ENCODE peak calls at places on chromosomes 5 and 9, in eight cellular contexts. N, Y, P, O, J, Z, M and T are unnamed samples.

GRCh38 chr5:100792781-100793180 is 110.3 kb downstream of the ST8SIA4 start:
- DNase-seq in J (no peak), O (no peak), Z (no peak), Y (no peak), M (no peak), P (no peak), N (no peak), T (no peak)

GRCh38 chr9:37392272-37392671 is 30.2 kb upstream of the GRHPR start:
- DNase-seq in O (no peak), P (no peak), N (no peak), M (no peak), Y (no peak), Z (no peak), J (no peak), T (no peak)

GRCh38 chr9:134381671-134382505 is 55.6 kb downstream of the RXRA start:
- DNase-seq in P (no peak), Z (no peak), Y (no peak), O (no peak), N (no peak), J (no peak), M (peak; percentile 24), T (no peak)

GRCh38 chr5:126805108-126805507 is 28.2 kb downstream of the LMNB1 start:
- DNase-seq in N (no peak), P (peak; percentile 68), O (no peak), Z (peak; percentile 71), J (peak; percentile 59), Y (peak; percentile 78), M (peak; percentile 65), T (peak; percentile 81)

GRCh38 chr5:89769975-89770374 is 639.6 kb downstream of the CETN3 start:
- DNase-seq in Y (peak; percentile 8), N (no peak), Z (peak; percentile 4), O (no peak), P (peak; percentile 18), M (peak; percentile 41), J (peak; percentile 1), T (peak; percentile 25)

GRCh38 chr5:155953335-155953734 is 373.6 kb upstream of the SGCD start:
- DNase-seq in P (no peak), O (no peak), J (peak; percentile 72), Z (no peak), Y (peak; percentile 48), M (no peak), N (no peak), T (no peak)

GRCh38 chr9:103942171-103942570 is 151.9 kb upstream of the SMC2 start:
- DNase-seq in O (no peak), J (no peak), Y (no peak), M (no peak), N (no peak), P (no peak), Z (no peak), T (no peak)

GRCh38 chr5:14056039-14056438 is 87.1 kb upstream of the TRIO start:
- DNase-seq in P (no peak), J (no peak), M (no peak), Z (no peak), N (no peak), O (no peak), Y (no peak), T (no peak)

GRCh38 chr9:36191290-36191645 is 547 bp downstream of the CLTA start:
- DNase-seq in J (no peak), M (peak; percentile 41), Y (peak; percentile 40), N (peak; percentile 17), P (no peak), O (no peak), Z (peak; percentile 22), T (peak; percentile 28)

GRCh38 chr9:137303893-137304382 is 1.9 kb upstream of the NRARP start:
- DNase-seq in Z (no peak), N (no peak), J (no peak), O (peak; percentile 23), P (no peak), M (no peak), Y (no peak), T (no peak)

GRCh38 chr9:121294181-121294743 is 26.3 kb downstream of the GSN start:
- DNase-seq in P (no peak), J (no peak), M (no peak), N (no peak), O (peak; percentile 40), Y (no peak), Z (no peak), T (peak; percentile 13)

GRCh38 chr5:123155511-123155923 is 66.5 kb downstream of the PRDM6 start:
- DNase-seq in P (no peak), Y (no peak), J (no peak), N (no peak), Z (peak; percentile 95), O (no peak), M (no peak), T (no peak)

GRCh38 chr5:123156577-123157296 is 67.7 kb downstream of the PRDM6 start:
- DNase-seq in N (no peak), O (no peak), P (peak; percentile 91), M (peak; percentile 74), J (peak; percentile 90), Z (peak; percentile 98), Y (peak; percentile 68), T (peak; percentile 84)

GRCh38 chr5:123154857-123155467 is 65.9 kb downstream of the PRDM6 start:
- DNase-seq in N (no peak), Y (no peak), O (no peak), J (no peak), Z (peak; percentile 73), M (peak; percentile 13), P (no peak), T (peak; percentile 57)

GRCh38 chr5:123163225-123163876 is 74.3 kb downstream of the PRDM6 start:
- DNase-seq in Z (no peak), P (no peak), N (no peak), Y (no peak), J (no peak), O (no peak), M (no peak), T (no peak)

DNA sequence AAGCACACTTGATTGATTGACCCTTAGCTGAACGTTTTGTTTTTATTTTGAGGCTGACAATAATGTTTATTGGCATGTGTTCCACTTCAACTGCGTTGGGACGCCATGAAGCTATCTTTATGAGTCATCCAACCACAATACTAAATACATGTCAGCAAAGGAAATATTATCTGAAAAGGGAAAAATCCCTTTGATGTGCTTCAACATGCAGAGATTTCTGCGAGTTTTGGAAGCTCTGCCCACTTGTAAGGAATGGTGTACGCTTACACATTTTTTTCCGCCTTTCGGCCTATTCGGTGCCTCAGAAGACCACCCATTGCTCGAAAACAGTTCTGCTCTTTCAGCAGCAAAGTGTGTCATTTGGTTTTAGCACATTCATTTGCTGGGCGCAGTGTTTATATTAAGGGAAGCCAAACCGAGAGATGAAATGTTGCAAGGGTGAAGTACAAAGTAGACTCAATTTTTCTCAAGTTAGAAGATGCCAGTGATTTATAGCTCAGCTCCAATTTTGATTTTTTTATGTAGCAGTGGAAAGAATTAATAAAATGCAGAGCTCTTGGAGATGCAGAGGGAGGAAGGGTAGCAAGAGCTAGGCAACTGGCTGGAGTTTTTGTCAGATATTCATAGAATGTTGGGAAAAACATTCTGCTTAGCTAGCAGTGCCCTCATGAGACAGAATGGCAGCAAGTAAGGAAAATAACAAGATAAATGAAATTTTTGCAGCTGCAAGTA is 68.9 kb downstream of the PRDM6 start:
- DNase-seq in Z (peak; percentile 98), Y (peak; percentile 69), J (peak; percentile 83), O (no peak), P (peak; percentile 89), N (no peak), M (peak; percentile 61), T (peak; percentile 91)
- TF ChIP-seq CTCF in Z (peak; percentile 35), Y (peak; percentile 64), J (peak; percentile 48), O (peak; percentile 29), P (peak; percentile 40), N (no peak), M (peak; percentile 33), T (peak; percentile 47)

GRCh38 chr9:132411091-132411508 is 1.1 kb downstream of the CFAP77 start:
- DNase-seq in J (peak; percentile 7), Y (peak; percentile 3), O (no peak), P (no peak), N (no peak), Z (peak; percentile 17), M (peak; percentile 37), T (peak; percentile 10)

GRCh38 chr9:132412089-132412488 is 2.1 kb downstream of the CFAP77 start:
- DNase-seq in M (peak; percentile 21), J (no peak), Y (no peak), N (no peak), P (no peak), Z (peak; percentile 8), O (no peak), T (no peak)

GRCh38 chr9:132408521-132408920 is 1.5 kb upstream of the CFAP77 start:
- DNase-seq in J (no peak), M (peak; percentile 21), P (no peak), Y (no peak), Z (no peak), N (no peak), O (peak; percentile 76), T (no peak)

GRCh38 chr9:132410642-132411041 is 631 bp downstream of the CFAP77 start:
- DNase-seq in Z (no peak), J (no peak), Y (no peak), M (no peak), N (no peak), P (no peak), O (no peak), T (no peak)

GRCh38 chr9:132409828-132410528 is at the start of gene CFAP77:
- DNase-seq in Z (peak; percentile 55), O (peak; percentile 27), N (no peak), M (peak; percentile 73), J (peak; percentile 39), P (no peak), Y (peak; percentile 43), T (peak; percentile 47)
- H3K4me3 ChIP-seq in Z (peak within 1 kb of the TSS; percentile 16), O (peak within 1 kb of the TSS; percentile 54), N (peak within 1 kb of the TSS; percentile 54), M (peak within 1 kb of the TSS; percentile 42), J (peak within 1 kb of the TSS; percentile 44), P (peak within 1 kb of the TSS; percentile 51), Y (peak within 1 kb of the TSS; percentile 48), T (peak within 1 kb of the TSS; percentile 59)

GRCh38 chr5:35436441-35437057 is 181.1 kb upstream of the SPEF2 start:
- DNase-seq in Z (peak; percentile 39), J (peak; percentile 22), P (peak; percentile 1), N (no peak), O (no peak), Y (peak; percentile 38), M (peak; percentile 53), T (peak; percentile 42)
- TF ChIP-seq CTCF in Z (peak; percentile 50), J (peak; percentile 49), P (peak; percentile 39), N (peak; percentile 27), O (peak; percentile 53), Y (peak; percentile 69), M (peak; percentile 62), T (peak; percentile 63)

GRCh38 chr5:87877023-87877422 is 391.6 kb downstream of the TMEM161B start:
- DNase-seq in J (no peak), Z (no peak), N (no peak), M (no peak), O (no peak), P (no peak), Y (no peak), T (no peak)

GRCh38 chr5:87877495-87877894 is 391.1 kb downstream of the TMEM161B start:
- DNase-seq in N (no peak), P (no peak), Z (no peak), M (no peak), J (no peak), O (no peak), Y (no peak), T (no peak)

GRCh38 chr5:87872986-87873385 is 395.7 kb downstream of the TMEM161B start:
- DNase-seq in J (no peak), O (no peak), P (no peak), Y (no peak), N (no peak), M (no peak), Z (no peak), T (no peak)

DNA sequence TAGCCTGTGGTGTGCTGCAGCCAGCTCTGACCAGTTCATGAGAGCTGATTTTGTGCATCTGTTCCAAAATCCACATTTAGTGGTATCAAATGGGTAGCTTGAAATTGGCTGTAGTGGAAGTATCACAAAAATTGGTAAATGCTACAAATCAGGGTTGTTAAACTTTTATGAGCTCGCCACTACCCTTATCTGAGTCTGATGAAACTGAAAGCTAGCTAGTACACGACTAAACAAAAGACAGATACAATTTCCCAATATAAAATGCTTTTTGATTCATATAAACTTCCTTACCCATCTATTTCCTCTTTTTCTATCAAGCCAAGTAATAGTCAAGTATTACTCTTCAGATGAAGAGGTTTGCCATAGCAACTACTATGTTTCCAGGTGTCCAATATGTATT is 392.0 kb downstream of the TMEM161B start:
- DNase-seq in Y (no peak), M (no peak), O (no peak), N (no peak), P (no peak), J (no peak), Z (no peak), T (no peak)
- H3K4me3 ChIP-seq in Y (no peak overlapping the region), M (no peak overlapping the region), O (no peak overlapping the region), N (no peak overlapping the region), P (no peak overlapping the region), J (no peak overlapping the region), Z (no peak overlapping the region), T (no peak overlapping the region)